ENCODE peak calls at places on chromosomes 7 and 10, in nine cellular contexts. D is nephron progenitor cell, T is vagina, F is PC-3, H is mesothelial cell of epicardium, N is body of pancreas, R is GM13976, B is HFF-Myc, A is cardiac fibroblast. E is an unnamed sample.

GRCh38 chr7:150514748-150515222 is at the start of gene GIMAP7:
- DNase-seq in T (no peak), F (no peak), H (no peak), A (no peak), N (no peak), D (no peak), B (no peak), R (peak; percentile 48), E (no peak)

GRCh38 chr10:79139124-79139835 is 70.5 kb downstream of the ZMIZ1 start:
- DNase-seq in B (no peak), N (no peak), F (no peak), A (peak; percentile 91), T (no peak), R (no peak), D (no peak), H (no peak), E (no peak)

GRCh38 chr10:75740541-75740940 is 309.1 kb downstream of the LRMDA start:
- DNase-seq in H (no peak), B (no peak), T (no peak), R (no peak), N (no peak), D (no peak), A (no peak), F (no peak), E (no peak)

GRCh38 chr10:132236161-132236560 is 49.4 kb downstream of the DPYSL4 start:
- DNase-seq in H (no peak), B (no peak), N (no peak), T (no peak), D (no peak), F (no peak), R (no peak), A (no peak), E (no peak)

GRCh38 chr7:134533288-134533771 is 6.0 kb downstream of the AKR1B10 start:
- DNase-seq in B (peak; percentile 17), H (no peak), T (no peak), N (no peak), R (no peak), D (no peak), F (peak; percentile 92), A (no peak), E (peak; percentile 54)

GRCh38 chr10:1063232-1063862 is 7.2 kb downstream of the WDR37 start:
- DNase-seq in A (no peak), F (no peak), D (no peak), H (no peak), B (no peak), R (no peak), N (no peak), T (no peak), E (no peak)

GRCh38 chr10:79379512-79380124 is 32.3 kb downstream of the PPIF start:
- DNase-seq in T (peak; percentile 79), F (no peak), R (no peak), D (no peak), H (no peak), B (no peak), A (no peak), N (no peak), E (no peak)

GRCh38 chr7:44678468-44679179 is 70.0 kb upstream of the ZMIZ2 start:
- DNase-seq in F (no peak), B (peak; percentile 11), T (no peak), H (no peak), R (no peak), D (no peak), A (peak; percentile 92), N (no peak), E (peak; percentile 93)

GRCh38 chr7:43698461-43699255 is 30.7 kb downstream of the COA1 start:
- DNase-seq in H (no peak), R (no peak), T (no peak), B (no peak), F (no peak), N (no peak), D (no peak), A (peak; percentile 22), E (no peak)

GRCh38 chr7:6691609-6692106 is 15.1 kb downstream of the ZNF12 start:
- DNase-seq in N (no peak), F (no peak), T (no peak), R (no peak), B (no peak), A (peak; percentile 43), H (no peak), D (no peak), E (no peak)

GRCh38 chr10:3720228-3721019 is 64.6 kb downstream of the KLF6 start:
- DNase-seq in H (no peak), T (no peak), N (peak; percentile 38), A (peak; percentile 93), R (no peak), F (no peak), B (peak; percentile 4), D (no peak), E (peak; percentile 95)

GRCh38 chr7:17275749-17276671 is 22.4 kb upstream of the AHR start:
- DNase-seq in D (no peak), N (peak; percentile 25), B (no peak), H (no peak), R (no peak), T (no peak), F (peak; percentile 92), A (peak; percentile 99), E (peak; percentile 63)

GRCh38 chr10:10532274-10532673 is 485.4 kb upstream of the CELF2 start:
- DNase-seq in H (no peak), D (no peak), N (no peak), A (no peak), T (no peak), F (no peak), B (no peak), R (no peak), E (no peak)

GRCh38 chr7:29878081-29878688 is 71.9 kb downstream of the WIPF3 start:
- DNase-seq in A (peak; percentile 61), N (peak; percentile 34), D (no peak), F (peak; percentile 76), B (peak; percentile 21), H (no peak), T (no peak), R (no peak), E (peak; percentile 59)

GRCh38 chr7:140079121-140079536 is 16.4 kb upstream of the PARP12 start:
- DNase-seq in T (no peak), H (no peak), D (peak; percentile 42), N (peak; percentile 64), B (no peak), R (no peak), A (peak; percentile 68), F (peak; percentile 64), E (peak; percentile 46)

GRCh38 chr7:112207106-112207592 is 654 bp downstream of the ZNF277 start:
- DNase-seq in T (no peak), D (no peak), B (no peak), A (peak; percentile 17), N (no peak), R (peak; percentile 43), H (no peak), F (peak; percentile 24), E (peak; percentile 14)

GRCh38 chr10:59588791-59589190 is 120.9 kb downstream of the SLC16A9 start:
- DNase-seq in F (peak; percentile 30), H (no peak), B (no peak), A (no peak), R (no peak), N (no peak), D (no peak), T (no peak), E (no peak)

GRCh38 chr7:107684947-107685463 is 24.4 kb downstream of the SLC26A4 start:
- DNase-seq in H (no peak), R (no peak), T (no peak), D (no peak), A (no peak), B (no peak), N (no peak), F (no peak), E (no peak)

GRCh38 chr10:92965314-92965713 is 95.3 kb upstream of the CYP26C1 start:
- DNase-seq in T (no peak), D (peak; percentile 11), B (no peak), F (peak; percentile 68), R (peak; percentile 23), A (peak; percentile 85), H (no peak), N (no peak), E (peak; percentile 53)
- TF ChIP-seq CTCF in T (no peak), D (peak; percentile 76), B (peak; percentile 28), F (peak; percentile 77), R (peak; percentile 27), A (peak; percentile 46), H (peak; percentile 89), N (peak; percentile 52), E (peak; percentile 57)

DNA sequence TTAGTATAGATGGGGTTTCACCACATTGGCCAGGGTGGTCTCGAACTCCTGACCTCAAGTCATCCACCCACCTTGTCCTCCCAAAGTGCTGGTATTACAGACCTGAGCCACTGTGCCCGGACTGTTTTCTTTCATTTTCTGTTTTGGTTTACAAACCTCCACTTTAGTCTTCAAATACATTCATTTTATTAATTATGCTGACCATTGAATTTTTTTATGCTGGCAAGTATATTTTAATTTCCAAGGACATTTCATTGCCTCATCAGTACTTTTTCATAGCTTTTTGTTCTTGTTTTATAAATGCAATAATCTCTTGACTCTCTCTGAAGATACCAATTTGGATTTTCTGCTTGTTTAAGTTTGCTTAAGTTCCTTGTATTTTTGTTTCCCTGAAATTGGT is 170.5 kb downstream of the CACNB2 start:
- DNase-seq in N (no peak), B (no peak), H (no peak), F (no peak), T (no peak), A (no peak), D (no peak), R (no peak), E (no peak)
- TF ChIP-seq CTCF in N (no peak), B (no peak), H (no peak), F (no peak), T (no peak), A (no peak), D (no peak), R (no peak), E (no peak)

DNA sequence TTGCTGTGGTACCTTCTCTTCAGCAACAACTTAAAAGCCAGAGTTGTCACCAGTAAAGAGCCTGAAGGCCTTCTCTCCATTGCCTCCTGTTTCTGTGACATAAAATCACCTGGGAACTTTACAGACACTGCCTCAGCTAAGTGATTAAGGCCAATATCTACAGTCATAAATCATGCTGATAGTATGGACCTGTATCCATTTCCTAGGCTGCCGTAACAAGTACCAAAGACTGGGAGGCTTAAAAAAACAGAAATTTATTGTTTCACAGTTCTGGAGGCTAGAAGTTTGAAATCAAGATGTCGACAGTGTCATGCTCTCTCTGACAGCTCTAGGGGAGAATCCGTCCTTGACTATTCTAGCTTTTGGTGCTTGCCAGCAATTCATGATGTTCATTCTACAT is 108.4 kb upstream of the UNC5B start:
- DNase-seq in H (no peak), B (no peak), T (no peak), D (no peak), A (no peak), R (no peak), F (no peak), N (no peak), E (no peak)
- TF ChIP-seq CTCF in H (no peak), B (no peak), T (no peak), D (no peak), A (no peak), R (no peak), F (no peak), N (no peak), E (no peak)

GRCh38 chr10:115814542-115814941 is 458.5 kb downstream of the GFRA1 start:
- DNase-seq in R (no peak), T (no peak), B (no peak), N (no peak), H (no peak), A (no peak), F (no peak), D (no peak), E (no peak)

DNA sequence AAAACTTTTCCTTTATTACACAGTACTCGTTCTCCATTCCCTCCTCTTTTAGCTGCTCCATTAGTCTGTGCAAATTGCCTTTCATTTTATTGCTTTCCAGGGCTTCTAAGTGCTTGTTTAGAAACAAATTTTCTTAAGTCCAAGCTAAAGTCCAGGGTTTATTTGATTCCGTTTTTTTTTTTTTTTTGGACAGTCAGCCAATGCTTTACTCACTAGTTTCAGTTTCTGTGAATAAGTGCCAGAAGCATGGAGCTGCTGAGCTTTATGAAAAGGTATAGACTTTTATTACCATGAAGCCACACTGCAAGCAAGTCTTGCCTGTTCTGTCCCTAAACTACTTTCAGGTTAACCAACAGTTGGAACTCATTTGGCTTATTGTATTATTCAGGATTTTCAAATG is 455.0 kb downstream of the GFRA1 start:
- DNase-seq in R (no peak), T (no peak), N (no peak), D (no peak), A (no peak), B (no peak), F (no peak), H (no peak), E (no peak)
- TF ChIP-seq CTCF in R (no peak), T (no peak), N (no peak), D (no peak), A (no peak), B (no peak), F (no peak), H (no peak), E (no peak)